ENCODE peak calls at places on chromosome 11, in five cellular contexts. V is spleen, F is NCI-H1105, K is cardiac fibroblast, J is GM23338. Q is an unnamed sample.

GRCh38 chr11:36362902-36363301 is 66.8 kb downstream of the PRR5L start:
- DNase-seq in F (no peak), V (no peak), J (no peak), K (peak), Q (no peak)

GRCh38 chr11:59283825-59284772 is 71.4 kb upstream of the MPEG1 start:
- DNase-seq in J (peak), V (no peak), K (peak), F (peak), Q (peak)

GRCh38 chr11:111833524-111833923 is 37.9 kb downstream of the ALG9 start:
- DNase-seq in J (peak), K (peak), V (no peak), F (no peak), Q (no peak)

GRCh38 chr11:70290341-70291065 is 20.0 kb downstream of the PPFIA1 start:
- DNase-seq in V (no peak), J (no peak), K (no peak), F (no peak), Q (no peak)

GRCh38 chr11:36899796-36900195 is 301.8 kb upstream of the RAG2 start:
- DNase-seq in K (no peak), V (no peak), J (no peak), F (no peak), Q (no peak)

GRCh38 chr11:114134870-114135269 is 75.4 kb downstream of the ZBTB16 start:
- DNase-seq in K (peak), J (no peak), F (no peak), V (no peak), Q (no peak)

GRCh38 chr11:57444362-57445074 is 15.8 kb upstream of the RTN4RL2 start:
- DNase-seq in J (no peak), V (peak), F (no peak), K (no peak), Q (no peak)

GRCh38 chr11:102933627-102934026 is 21.9 kb downstream of the MMP13 start:
- DNase-seq in F (no peak), V (no peak), K (no peak), J (no peak), Q (no peak)

GRCh38 chr11:17890333-17890732 is 122.5 kb downstream of the SERGEF start:
- DNase-seq in F (no peak), K (no peak), J (peak), V (no peak), Q (no peak)

GRCh38 chr11:117145393-117145761 is 1.3 kb downstream of the PAFAH1B2 start:
- DNase-seq in K (peak), F (peak), J (peak), V (no peak), Q (peak)

GRCh38 chr11:19220903-19221682 is 19.3 kb upstream of the CSRP3 start:
- DNase-seq in K (peak), V (no peak), F (no peak), J (no peak), Q (no peak)

GRCh38 chr11:665707-666281 is 28.7 kb downstream of the DRD4 start:
- DNase-seq in F (no peak), K (peak), V (no peak), J (no peak), Q (no peak)

Q was measured in NCI-H526 treated with DMSO at 0.1 percent for 48 hours.